ENCODE peak calls at places on chromosomes 7 and 10, in four cellular contexts. R is adipocyte; W is stimulated activated naive CD8-positive, alpha-beta T cell treated with anti-CD3 and anti-CD28 coated beads, Interleukin-15, amount 100 ng/mL, for 72 hours; P is OCI-LY7. G is an unnamed sample.

GRCh38 chr10:5564537-5565204 is 39.9 kb downstream of the CALML3 start:
- DNase-seq in P (no peak), R (no peak), W (no peak), G (peak; percentile 26)

GRCh38 chr10:59877191-59877671 is 29.1 kb downstream of the CCDC6 start:
- DNase-seq in R (no peak), P (no peak), W (no peak), G (peak; percentile 50)

GRCh38 chr7:21543528-21544302 is 876 bp downstream of the DNAH11 start:
- DNase-seq in W (peak; percentile 7), R (peak; percentile 25), P (no peak), G (peak; percentile 45)

GRCh38 chr10:126459878-126460481 is 71.7 kb upstream of the ADAM12 start:
- DNase-seq in R (peak; percentile 66), P (no peak), W (no peak), G (peak; percentile 94)

GRCh38 chr10:34954142-34954541 is 136.0 kb downstream of the CUL2 start:
- DNase-seq in W (no peak), R (no peak), P (no peak), G (no peak)

GRCh38 chr10:43262902-43263466 is 3.9 kb downstream of the RASGEF1A start:
- DNase-seq in P (no peak), R (no peak), W (no peak), G (no peak)

GRCh38 chr7:29593458-29593857 is 29.8 kb downstream of the PRR15 start:
- DNase-seq in R (no peak), P (no peak), W (no peak), G (no peak)

GRCh38 chr7:1512781-1513656 is 8.8 kb upstream of the INTS1 start:
- DNase-seq in R (peak; percentile 74), P (peak; percentile 90), W (peak; percentile 47), G (peak; percentile 98)

GRCh38 chr7:55261386-55261770 is 103.8 kb upstream of the LANCL2 start:
- DNase-seq in W (no peak), P (no peak), R (no peak), G (no peak)

GRCh38 chr10:102175415-102175814 is 23.2 kb downstream of the NOLC1 start:
- DNase-seq in P (no peak), W (no peak), R (peak; percentile 41), G (peak; percentile 80)

GRCh38 chr10:120975072-120975910 is 124.1 kb downstream of the WDR11 start:
- DNase-seq in P (no peak), R (no peak), W (no peak), G (no peak)

GRCh38 chr10:132403511-132404168 is 6.6 kb downstream of the PWWP2B start:
- DNase-seq in W (no peak), R (no peak), P (no peak), G (no peak)

GRCh38 chr10:131082201-131082850 is 229.2 kb downstream of the TCERG1L start:
- DNase-seq in R (no peak), W (no peak), P (no peak), G (no peak)

GRCh38 chr7:139452948-139453672 is 30.4 kb downstream of the KLRG2 start:
- DNase-seq in R (peak; percentile 41), W (no peak), P (no peak), G (peak; percentile 72)

GRCh38 chr10:93126484-93127052 is 52.9 kb downstream of the CYP26A1 start:
- DNase-seq in P (peak; percentile 13), R (no peak), W (no peak), G (no peak)

GRCh38 chr10:102242118-102242485 is 790 bp upstream of the PITX3 start:
- DNase-seq in R (no peak), W (no peak), P (no peak), G (no peak)

GRCh38 chr10:93445978-93446720 is 36.0 kb downstream of the MYOF start:
- DNase-seq in P (no peak), W (no peak), R (no peak), G (peak; percentile 24)

GRCh38 chr10:7153750-7154149 is 257.1 kb downstream of the SFMBT2 start:
- DNase-seq in P (no peak), R (no peak), W (no peak), G (no peak)

GRCh38 chr7:123675092-123675473 is 19.4 kb downstream of the LMOD2 start:
- DNase-seq in W (no peak), R (peak; percentile 11), P (no peak), G (peak; percentile 51)

GRCh38 chr7:155459133-155459866 is 1.4 kb downstream of the EN2 start:
- DNase-seq in R (no peak), P (no peak), W (no peak), G (no peak)

GRCh38 chr10:54682554-54682953 is 118.5 kb downstream of the PCDH15 start:
- DNase-seq in W (no peak), P (no peak), R (no peak), G (no peak)

GRCh38 chr10:90352288-90352687 is 505.6 kb downstream of the HTR7 start:
- DNase-seq in R (peak; percentile 4), P (no peak), W (no peak), G (peak; percentile 2)

GRCh38 chr10:133526957-133527588 is at the start of gene CYP2E1:
- DNase-seq in W (no peak), R (no peak), P (no peak), G (no peak)

GRCh38 chr7:142799483-142799882 is 28.7 kb downstream of the PRSS2 start:
- DNase-seq in P (no peak), W (no peak), R (no peak), G (no peak)

G was measured in EH.